ENCODE peak calls at places on chromosomes 4 and X, in eight cellular contexts. X is upper lobe of left lung; N is body of pancreas; F is testis; Z is AG04450; H is effector memory CD4-positive, alpha-beta T cell; E is GM23248; J is pancreas. G is an unnamed sample. For H3K9me3, the result is how much of the 10 kb centered on the place peaks cover.

GRCh38 chr4:6221851-6222760 is 21.8 kb upstream of the JAKMIP1 start:
- DNase-seq in Z (no peak), N (peak), X (peak), H (no peak), J (peak), F (peak), E (peak), G (peak)

GRCh38 chr4:99383833-99384392 is 31.4 kb upstream of the ADH1C start:
- DNase-seq in H (no peak), X (no peak), F (peak), J (no peak), N (peak), Z (peak), E (peak), G (peak)

GRCh38 chr4:25351777-25352421 is 25.2 kb upstream of the ANAPC4 start:
- DNase-seq in H (no peak), E (peak), N (no peak), J (no peak), F (no peak), Z (peak), X (no peak), G (no peak)

GRCh38 chrX:64313624-64314023 is 81.6 kb downstream of the MTMR8 start:
- DNase-seq in N (no peak), X (no peak), Z (no peak), H (no peak), J (no peak), F (no peak), E (no peak), G (no peak)

GRCh38 chrX:131763674-131764073 is 219.8 kb downstream of the OR13H1 start:
- DNase-seq in E (peak), F (no peak), Z (no peak), X (no peak), N (peak), H (peak), J (no peak), G (peak)

GRCh38 chr4:74546020-74546419 is 101.1 kb downstream of the AREG start:
- DNase-seq in Z (no peak), J (no peak), X (no peak), H (no peak), N (no peak), E (peak), F (no peak), G (no peak)

GRCh38 chr4:128379860-128380259 is 92.2 kb upstream of the PGRMC2 start:
- DNase-seq in H (no peak), F (peak), Z (no peak), J (peak), E (peak), X (no peak), N (peak), G (no peak)

GRCh38 chrX:110188701-110189558 is 129.0 kb downstream of the AMMECR1 start:
- DNase-seq in Z (no peak), J (no peak), N (no peak), H (no peak), E (no peak), F (no peak), X (no peak), G (no peak)

GRCh38 chr4:76950052-76950845 is 697 bp downstream of the SEPTIN11 start:
- DNase-seq in Z (no peak), J (peak), H (peak), F (peak), N (peak), E (peak), X (peak), G (peak)

GRCh38 chr4:136412708-136413107 is 1119.6 kb downstream of the PCDH18 start:
- DNase-seq in N (no peak), J (no peak), X (no peak), Z (no peak), E (no peak), F (no peak), H (no peak), G (no peak)

GRCh38 chr4:41092128-41092527 is 122.2 kb downstream of the APBB2 start:
- DNase-seq in E (no peak), Z (no peak), J (no peak), F (no peak), H (no peak), N (no peak), X (no peak), G (no peak)

GRCh38 chr4:77434299-77435092 is 171.1 kb upstream of the CXCL13 start:
- DNase-seq in J (no peak), N (peak), H (no peak), Z (no peak), F (peak), E (no peak), X (no peak), G (peak)

GRCh38 chrX:78213331-78213730 is 73.9 kb upstream of the TAF9B start:
- DNase-seq in N (no peak), J (no peak), F (no peak), H (no peak), E (no peak), Z (no peak), X (no peak), G (no peak)

GRCh38 chr4:41024556-41025491 is 189.5 kb downstream of the APBB2 start:
- DNase-seq in E (no peak), J (no peak), N (no peak), F (no peak), H (no peak), Z (no peak), X (no peak), G (no peak)

GRCh38 chrX:133670394-133670793 is 255.1 kb upstream of the GPC4 start:
- DNase-seq in Z (peak), J (no peak), E (peak), H (no peak), F (peak), X (no peak), N (peak), G (no peak)

GRCh38 chr4:186628058-186628711 is 72.8 kb upstream of the MTNR1A start:
- DNase-seq in N (no peak), F (no peak), E (no peak), Z (no peak), J (no peak), X (no peak), H (no peak), G (no peak)

GRCh38 chrX:17164936-17165335 is 210.1 kb upstream of the NHS start:
- DNase-seq in Z (no peak), X (no peak), J (no peak), E (no peak), F (no peak), N (no peak), H (no peak), G (no peak)
- H3K9me3 ChIP-seq in Z (under half), X (under half), J (under half), E (under half), F (under half), N (under half), H (under half), G (under half)

DNA sequence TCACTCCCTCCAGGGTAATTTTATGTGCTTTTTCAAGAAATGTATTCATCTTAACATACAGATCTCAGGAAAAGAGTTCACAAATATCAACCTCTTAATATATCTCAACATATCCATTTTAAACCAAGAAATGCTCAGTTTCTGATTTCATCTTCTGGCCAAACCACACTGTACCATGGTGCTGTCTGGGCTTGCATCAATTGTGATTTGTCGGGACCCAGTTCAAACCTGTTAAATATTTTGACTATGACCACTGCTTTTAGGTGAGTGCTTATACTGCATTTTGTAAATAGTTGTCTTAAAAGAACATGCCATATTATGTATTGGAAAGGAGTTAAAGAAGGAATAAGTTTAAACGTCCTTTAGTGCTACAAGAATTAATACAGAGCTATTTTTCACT is 352.1 kb downstream of the SPOCK3 start:
- DNase-seq in J (no peak), H (no peak), X (no peak), E (no peak), F (no peak), Z (no peak), N (no peak), G (no peak)
- H3K27ac ChIP-seq in J (no peak), H (no peak), X (no peak), E (no peak), F (no peak), Z (no peak), N (no peak), G (no peak)

GRCh38 chrX:40867352-40867751 is 132.0 kb upstream of the MED14 start:
- DNase-seq in Z (no peak), N (peak), H (no peak), F (no peak), E (peak), X (no peak), J (no peak), G (no peak)

GRCh38 chrX:40866878-40867277 is 131.5 kb upstream of the MED14 start:
- DNase-seq in X (no peak), F (peak), J (no peak), Z (no peak), H (no peak), E (peak), N (no peak), G (no peak)

GRCh38 chrX:40868868-40869267 is 133.5 kb upstream of the MED14 start:
- DNase-seq in F (no peak), H (no peak), J (no peak), Z (no peak), N (no peak), X (no peak), E (no peak), G (no peak)

GRCh38 chrX:40864972-40865371 is 129.6 kb upstream of the MED14 start:
- DNase-seq in J (no peak), X (no peak), H (no peak), N (no peak), Z (peak), E (peak), F (no peak), G (no peak)

DNA sequence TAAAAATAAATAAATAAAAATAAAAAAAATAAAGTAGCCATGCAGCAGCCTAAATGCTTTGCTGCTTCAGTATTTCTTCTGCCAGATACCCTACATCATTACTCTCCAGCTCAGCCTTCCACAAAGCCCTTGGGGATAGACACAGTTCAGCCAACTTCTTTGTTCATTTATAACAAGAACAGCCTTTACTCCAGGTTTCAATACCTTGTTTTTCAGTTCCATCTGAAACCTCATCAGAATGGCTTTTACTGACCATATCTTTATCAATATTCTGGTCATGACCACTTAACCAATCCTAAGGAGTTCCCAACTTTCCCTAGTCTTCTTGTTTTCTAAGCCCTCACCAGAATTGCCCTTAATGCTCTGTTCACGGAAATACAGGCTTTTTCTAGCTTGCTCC is 128.3 kb upstream of the MED14 start:
- DNase-seq in X (no peak), Z (no peak), E (no peak), J (no peak), N (no peak), H (no peak), F (no peak), G (no peak)
- H3K4me3 ChIP-seq in X (no peak), Z (no peak), E (no peak), J (no peak), N (no peak), H (no peak), F (no peak), G (no peak)

GRCh38 chr4:1255699-1256098 is 6.8 kb upstream of the CTBP1 start:
- DNase-seq in X (no peak), F (no peak), Z (no peak), N (no peak), E (no peak), J (no peak), H (no peak), G (no peak)
- H3K9me3 ChIP-seq in X (under half), F (under half), Z (under half), N (under half), E (under half), J (under half), H (under half), G (under half)

GRCh38 chrX:258291-259040 is 22.7 kb upstream of the PLCXD1 start:
- DNase-seq in Z (no peak), X (no peak), J (no peak), F (no peak), E (no peak), N (no peak), H (no peak), G (peak)

GRCh38 chrX:257681-258289 is 23.4 kb upstream of the PLCXD1 start:
- DNase-seq in J (peak), E (no peak), H (no peak), N (no peak), F (no peak), X (no peak), Z (no peak), G (peak)

GRCh38 chrX:261858-262390 is 19.3 kb upstream of the PLCXD1 start:
- DNase-seq in H (no peak), Z (no peak), F (no peak), X (no peak), J (no peak), E (no peak), N (no peak), G (no peak)

GRCh38 chrX:261167-261857 is 19.9 kb upstream of the PLCXD1 start:
- DNase-seq in X (no peak), E (no peak), Z (no peak), H (no peak), F (no peak), J (no peak), N (no peak), G (peak)

DNA sequence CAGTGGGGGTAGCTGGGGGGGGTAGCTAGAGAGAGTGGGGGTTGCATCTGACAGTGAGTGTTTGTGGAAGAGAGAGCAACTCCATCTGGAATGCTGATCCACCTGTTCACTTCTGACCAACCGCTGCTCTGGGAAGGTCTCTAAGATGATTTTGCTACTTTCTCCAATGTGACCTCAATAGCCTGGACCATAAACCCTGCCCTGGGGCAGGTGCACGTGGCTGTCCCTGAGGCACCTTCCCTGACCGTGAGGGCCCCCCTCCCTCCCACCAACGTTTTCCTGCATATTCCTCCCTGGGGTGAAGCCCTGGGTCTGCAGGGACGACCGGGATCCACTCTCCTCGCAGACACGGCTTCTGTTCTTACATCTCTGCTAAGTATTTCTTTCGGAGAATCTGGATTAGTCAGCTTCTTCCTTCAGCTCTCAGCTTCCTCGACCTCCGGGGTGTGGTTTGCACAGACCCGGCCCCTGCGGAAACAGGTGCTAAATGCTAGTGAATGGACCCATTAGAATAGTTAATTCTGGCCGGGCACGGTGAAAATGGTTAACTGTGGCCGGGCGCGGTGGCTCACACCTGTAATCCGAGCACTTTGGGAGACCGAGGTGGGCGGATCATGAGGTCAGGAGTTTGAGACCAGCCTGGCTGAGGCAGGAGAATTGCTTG is 21.4 kb upstream of the PLCXD1 start:
- DNase-seq in N (no peak), E (no peak), J (no peak), F (no peak), X (no peak), H (no peak), Z (no peak), G (no peak)
- H3K27ac ChIP-seq in N (no peak), E (no peak), J (no peak), F (no peak), X (no peak), H (no peak), Z (no peak), G (no peak)

GRCh38 chrX:150269613-150270254 is 93.4 kb upstream of the MAMLD1 start:
- DNase-seq in X (no peak), N (peak), J (no peak), F (no peak), E (peak), H (no peak), Z (no peak), G (no peak)

GRCh38 chrX:150270622-150271021 is 92.5 kb upstream of the MAMLD1 start:
- DNase-seq in F (no peak), Z (no peak), X (no peak), E (no peak), J (no peak), H (no peak), N (no peak), G (no peak)

GRCh38 chrX:150268839-150269238 is 94.3 kb upstream of the MAMLD1 start:
- DNase-seq in Z (no peak), X (no peak), F (no peak), E (no peak), N (no peak), J (no peak), H (no peak), G (no peak)
- H3K4me3 ChIP-seq in Z (no peak), X (no peak), F (no peak), E (no peak), N (no peak), J (no peak), H (no peak), G (no peak)

GRCh38 chr4:172734555-172734954 is 434.1 kb upstream of the GALNT7 start:
- DNase-seq in N (no peak), X (peak), E (no peak), F (no peak), H (no peak), J (no peak), Z (no peak), G (no peak)

GRCh38 chr4:172740434-172740833 is 428.2 kb upstream of the GALNT7 start:
- DNase-seq in F (no peak), Z (no peak), H (no peak), E (no peak), N (no peak), J (no peak), X (no peak), G (no peak)

DNA sequence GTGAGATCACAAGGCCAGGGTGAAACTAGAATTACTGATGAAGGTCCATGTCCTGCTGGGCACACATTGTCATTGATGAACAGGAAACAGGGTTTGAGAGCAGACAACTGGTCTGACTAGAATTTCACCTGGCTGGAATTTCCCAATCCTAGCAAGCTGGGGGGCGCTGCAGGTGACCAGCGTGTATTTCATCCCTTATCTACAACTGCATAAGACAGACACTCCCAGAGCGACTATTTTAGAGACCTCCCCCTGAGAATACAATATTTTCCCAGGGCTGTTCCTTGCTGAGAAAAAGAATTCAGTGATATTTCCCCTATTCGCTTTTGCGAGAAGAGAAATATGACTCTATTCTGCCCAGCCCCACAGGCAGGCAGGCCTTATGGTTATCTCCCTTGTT is 432.6 kb upstream of the GALNT7 start:
- DNase-seq in N (no peak), X (no peak), H (no peak), J (no peak), E (no peak), Z (no peak), F (no peak), G (no peak)
- H3K9me3 ChIP-seq in N (under half), X (under half), H (under half), J (under half), E (under half), Z (under half), F (under half), G (under half)

GRCh38 chrX:154437971-154438893 is 1.3 kb downstream of the GDI1 start:
- DNase-seq in X (no peak), F (no peak), H (no peak), J (no peak), N (no peak), Z (no peak), E (peak), G (no peak)
- H3K27ac ChIP-seq in X (peak), F (peak), H (peak), J (no peak), N (no peak), Z (no peak), E (no peak), G (no peak)

GRCh38 chrX:112946227-112946626 is 105.6 kb upstream of the AMOT start:
- DNase-seq in H (no peak), F (no peak), X (no peak), N (no peak), E (peak), Z (no peak), J (no peak), G (no peak)

GRCh38 chrX:112945796-112946195 is 105.2 kb upstream of the AMOT start:
- DNase-seq in N (no peak), E (no peak), Z (no peak), X (no peak), J (no peak), F (no peak), H (no peak), G (no peak)

DNA sequence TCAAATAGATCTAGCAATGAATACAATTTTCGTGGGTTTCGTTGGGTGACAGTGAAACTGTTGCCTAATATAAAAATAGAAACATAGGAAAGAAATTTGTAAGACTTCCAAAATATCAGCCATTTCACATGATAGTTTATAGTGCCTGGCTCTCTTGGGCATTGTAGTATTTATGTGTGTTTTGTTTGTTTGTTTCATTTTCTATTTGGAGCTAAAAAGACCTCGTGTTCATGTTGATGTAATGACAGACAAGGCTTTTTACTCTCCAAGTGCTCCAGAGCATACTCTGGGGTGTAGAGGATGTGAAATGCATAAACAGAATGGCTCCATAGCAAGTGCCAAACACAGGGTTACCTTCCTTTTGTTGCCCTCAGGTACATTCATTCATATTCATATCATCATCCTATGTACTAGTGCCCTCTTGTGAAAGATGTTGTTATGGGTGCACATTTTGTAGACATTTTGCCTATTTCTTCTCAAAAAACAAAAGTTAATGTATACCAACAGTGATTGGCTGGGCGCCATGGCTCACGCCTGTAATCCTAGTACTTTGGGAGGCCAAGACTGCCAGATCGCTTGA is 100.7 kb upstream of the AMOT start:
- DNase-seq in H (no peak), Z (no peak), J (no peak), N (peak), F (no peak), E (no peak), X (no peak), G (no peak)
- H3K4me3 ChIP-seq in H (no peak), Z (no peak), J (no peak), N (no peak), F (no peak), E (peak), X (no peak), G (no peak)

GRCh38 chr4:190020790-190021717 is 6.0 kb downstream of the FRG2 start:
- DNase-seq in J (peak), N (peak), E (peak), H (no peak), Z (no peak), X (peak), F (peak), G (no peak)

GRCh38 chr4:190016369-190017289 is 10.4 kb downstream of the FRG2 start:
- DNase-seq in Z (no peak), F (no peak), X (peak), J (peak), N (no peak), E (no peak), H (no peak), G (no peak)

GRCh38 chr4:190018201-190018920 is 8.7 kb downstream of the FRG2 start:
- DNase-seq in E (no peak), F (no peak), J (no peak), N (no peak), Z (no peak), X (peak), H (no peak), G (no peak)

GRCh38 chr4:190017357-190018200 is 9.5 kb downstream of the FRG2 start:
- DNase-seq in H (no peak), F (no peak), N (no peak), J (peak), X (peak), Z (no peak), E (peak), G (no peak)

GRCh38 chr4:190019023-190019858 is 7.8 kb downstream of the FRG2 start:
- DNase-seq in J (peak), Z (no peak), X (peak), E (peak), H (no peak), F (no peak), N (no peak), G (no peak)
- H3K9me3 ChIP-seq in J (under half), Z (under half), X (under half), E (under half), H (under half), F (under half), N (under half), G (under half)